ENCODE peak calls at places on chromosomes 6 and 20, in eight cellular contexts. X, H, F, G, E, U, O and Q are unnamed samples.

GRCh38 chr20:13418263-13419229 is 197.5 kb downstream of the ISM1 start:
- DNase-seq in X (no peak), H (no peak), F (no peak), G (no peak), E (no peak), U (no peak), O (no peak), Q (no peak)

GRCh38 chr6:69487688-69488087 is 309.1 kb downstream of the LMBRD1 start:
- DNase-seq in X (no peak), H (no peak), F (no peak), G (no peak), E (no peak), U (no peak), O (no peak), Q (no peak)

GRCh38 chr6:12148317-12148801 is 136.2 kb downstream of the HIVEP1 start:
- DNase-seq in X (no peak), H (no peak), F (no peak), G (no peak), E (no peak), U (no peak), O (no peak), Q (no peak)

GRCh38 chr6:70599187-70599586 is 32.5 kb downstream of the SDHAF4 start:
- DNase-seq in X (no peak), H (no peak), F (no peak), G (no peak), E (no peak), U (no peak), O (no peak), Q (no peak)

GRCh38 chr6:167552961-167553360 is 228.1 kb downstream of the TTLL2 start:
- DNase-seq in X (no peak), H (no peak), F (no peak), G (no peak), E (peak), U (no peak), O (no peak), Q (no peak)

GRCh38 chr20:23072892-23073586 is 13.1 kb downstream of the CD93 start:
- DNase-seq in X (no peak), H (no peak), F (no peak), G (no peak), E (no peak), U (no peak), O (no peak), Q (no peak)

GRCh38 chr6:167270499-167271307 is 20.4 kb upstream of the UNC93A start:
- DNase-seq in X (no peak), H (no peak), F (no peak), G (no peak), E (no peak), U (no peak), O (no peak), Q (no peak)

GRCh38 chr6:68635706-68636513 is 828 bp downstream of the ADGRB3 start:
- DNase-seq in X (peak), H (peak), F (no peak), G (peak), E (no peak), U (peak), O (peak), Q (no peak)

GRCh38 chr20:41418739-41419293 is 52.2 kb upstream of the EMILIN3 start:
- DNase-seq in X (no peak), H (no peak), F (no peak), G (no peak), E (no peak), U (no peak), O (no peak), Q (no peak)

GRCh38 chr6:20213271-20213798 is 1.1 kb upstream of the MBOAT1 start:
- DNase-seq in X (no peak), H (no peak), F (no peak), G (no peak), E (no peak), U (no peak), O (no peak), Q (no peak)

GRCh38 chr6:118665011-118665410 is 13.6 kb upstream of the CEP85L start:
- DNase-seq in X (no peak), H (no peak), F (no peak), G (no peak), E (no peak), U (no peak), O (no peak), Q (no peak)

GRCh38 chr6:29733057-29733456 is 9.8 kb downstream of the HLA-F start:
- DNase-seq in X (no peak), H (no peak), F (no peak), G (no peak), E (no peak), U (no peak), O (no peak), Q (no peak)

GRCh38 chr6:22027226-22027725 is 269.6 kb downstream of the PRL start:
- DNase-seq in X (no peak), H (no peak), F (no peak), G (no peak), E (no peak), U (no peak), O (no peak), Q (no peak)

DNA sequence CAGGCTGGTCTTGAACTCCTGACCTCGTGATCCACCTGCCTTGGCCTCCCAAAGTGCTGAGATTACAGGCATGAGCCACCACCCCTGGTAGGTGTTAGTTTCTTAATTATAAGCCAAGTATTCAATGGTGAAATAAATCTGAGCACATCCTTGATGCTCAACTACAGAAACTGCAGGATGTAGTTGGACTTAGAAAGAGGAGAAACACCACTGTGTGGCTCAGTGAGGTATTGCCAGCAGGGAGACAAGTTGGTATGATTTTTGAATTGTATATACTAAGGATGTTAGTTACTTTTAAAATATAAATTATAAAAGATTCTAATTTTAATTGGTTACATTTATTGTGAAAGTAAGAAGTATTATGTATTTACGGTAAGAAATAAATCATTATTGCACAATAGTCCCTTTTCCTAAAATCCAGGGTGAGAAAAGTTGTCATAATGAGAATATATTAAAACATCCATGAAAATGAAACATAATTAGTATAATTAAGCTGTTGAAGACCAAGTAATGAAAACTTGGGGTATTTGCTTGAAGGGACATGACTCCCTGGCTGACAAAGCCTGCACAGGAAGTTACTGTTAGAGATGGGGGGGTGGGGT is 17.6 kb downstream of the SLC18B1 start:
- DNase-seq in X (no peak), H (no peak), F (no peak), G (no peak), E (no peak), U (no peak), O (no peak), Q (no peak)
- TF ChIP-seq CTCF in X (no peak), H (no peak), F (peak), G (peak), E (no peak), U (peak), O (no peak), Q (peak)

DNA sequence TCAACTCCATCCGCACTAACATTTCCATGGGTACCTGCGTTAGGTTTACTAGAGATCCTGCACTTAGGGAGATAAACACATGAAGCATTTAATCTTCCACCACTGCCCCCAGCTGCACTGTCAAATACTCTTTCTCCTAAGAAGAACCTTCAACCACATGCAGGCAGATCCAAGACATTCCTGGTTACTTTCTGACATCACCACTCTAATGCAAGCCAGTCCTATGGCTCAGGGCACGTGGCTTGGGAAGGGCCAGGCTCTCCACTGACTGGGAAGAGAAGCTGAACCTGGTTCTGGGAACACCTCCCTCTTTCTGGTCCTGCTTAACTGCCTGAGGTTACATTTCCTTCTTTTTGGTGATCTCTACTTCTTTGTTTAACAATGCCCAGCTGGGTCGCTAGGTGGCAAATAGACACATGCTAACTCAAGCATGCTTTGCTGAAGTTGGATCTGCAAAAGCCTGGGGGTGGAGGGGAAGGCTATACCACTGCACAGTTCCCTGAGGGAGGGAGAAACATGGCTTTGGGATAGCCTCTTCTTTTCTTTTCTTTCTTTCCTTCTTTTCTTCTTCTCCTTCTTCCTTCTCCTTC is 249.8 kb downstream of the GMDS start:
- DNase-seq in X (no peak), H (no peak), F (no peak), G (no peak), E (no peak), U (no peak), O (no peak), Q (no peak)
- TF ChIP-seq CTCF in X (no peak), H (no peak), F (no peak), G (no peak), E (no peak), U (no peak), O (no peak), Q (no peak)

DNA sequence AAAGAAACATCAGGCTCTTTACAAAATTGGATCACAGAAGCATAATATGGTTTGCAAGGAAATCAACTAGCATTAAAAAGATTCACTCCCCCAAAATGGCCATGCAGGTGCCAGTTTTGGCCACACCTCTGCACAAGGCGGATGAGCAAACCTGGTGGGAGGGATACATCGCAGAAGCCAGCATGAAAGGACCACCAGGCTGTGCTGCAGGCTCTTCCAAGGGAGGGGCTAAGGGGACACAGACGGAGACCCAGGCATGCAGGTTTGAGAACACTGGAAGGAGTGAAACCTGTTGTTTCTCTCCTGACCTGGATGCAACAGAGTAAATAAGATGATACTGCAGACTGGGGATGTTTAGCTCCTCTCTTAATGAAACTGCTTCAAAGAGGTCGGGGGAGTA is 612.5 kb downstream of the PTPRT start:
- DNase-seq in X (no peak), H (no peak), F (no peak), G (no peak), E (no peak), U (no peak), O (no peak), Q (no peak)
- TF ChIP-seq CTCF in X (no peak), H (no peak), F (no peak), G (no peak), E (no peak), U (no peak), O (no peak), Q (no peak)

GRCh38 chr20:46021361-46022359 is 7.4 kb upstream of the SLC12A5 start:
- DNase-seq in X (no peak), H (no peak), F (no peak), G (no peak), E (no peak), U (peak), O (no peak), Q (peak)
- TF ChIP-seq CTCF in X (no peak), H (no peak), F (no peak), G (no peak), E (no peak), U (no peak), O (no peak), Q (no peak)

GRCh38 chr6:5999688-6000608 is 6.8 kb downstream of the NRN1 start:
- DNase-seq in X (no peak), H (no peak), F (no peak), G (no peak), E (no peak), U (no peak), O (no peak), Q (no peak)

GRCh38 chr6:5996701-5997419 is 9.9 kb downstream of the NRN1 start:
- DNase-seq in X (no peak), H (peak), F (no peak), G (no peak), E (no peak), U (peak), O (no peak), Q (no peak)

GRCh38 chr6:5998236-5998635 is 8.5 kb downstream of the NRN1 start:
- DNase-seq in X (no peak), H (no peak), F (no peak), G (no peak), E (no peak), U (no peak), O (no peak), Q (no peak)

GRCh38 chr6:5997420-5998093 is 9.2 kb downstream of the NRN1 start:
- DNase-seq in X (no peak), H (peak), F (no peak), G (no peak), E (no peak), U (no peak), O (no peak), Q (no peak)

DNA sequence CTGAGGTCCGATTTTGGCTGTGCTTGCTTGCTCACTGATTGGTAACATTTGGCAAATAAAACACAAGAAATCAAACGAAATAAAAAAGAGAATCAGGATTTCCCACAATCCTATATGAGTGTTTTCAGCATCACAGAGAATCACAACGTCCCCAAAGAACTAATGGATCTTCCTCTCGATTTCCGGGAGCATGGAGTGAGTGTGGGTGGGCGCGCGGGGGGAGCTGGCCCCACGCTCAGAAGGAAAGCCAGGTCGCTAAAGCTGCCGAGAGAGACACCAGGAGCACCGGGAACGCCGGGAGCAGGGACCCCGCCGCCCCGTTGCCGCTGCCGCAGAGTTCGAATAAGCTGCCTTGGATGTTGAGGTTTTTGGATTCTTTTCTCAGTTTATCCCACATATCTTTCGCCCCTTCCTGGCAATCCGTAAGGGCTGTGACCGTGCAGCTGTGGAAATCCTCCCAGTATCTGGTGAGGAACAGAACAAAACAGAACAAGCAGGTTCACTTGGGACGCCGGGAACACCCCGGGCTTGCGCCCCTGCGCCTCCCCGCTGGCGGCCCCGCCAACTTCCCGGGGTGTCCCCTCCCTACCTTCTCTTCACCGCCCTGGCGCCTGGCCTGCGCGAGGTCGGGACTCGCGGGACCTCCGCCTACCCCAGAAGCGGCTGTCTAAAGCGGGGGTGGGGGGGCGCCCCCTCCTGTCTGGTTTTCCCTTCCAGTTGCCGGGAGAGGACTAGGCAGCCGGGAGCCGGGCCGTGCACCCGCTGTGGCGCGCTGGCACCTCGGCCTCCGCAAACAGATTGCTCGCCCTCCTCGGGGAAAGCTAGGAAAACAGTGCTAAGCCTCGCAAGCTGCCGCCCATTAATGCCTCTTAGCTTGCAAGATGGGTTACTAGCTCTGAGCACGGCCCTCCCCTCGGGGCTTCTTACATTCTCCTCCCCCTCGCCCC is 7.7 kb downstream of the NRN1 start:
- DNase-seq in X (no peak), H (peak), F (no peak), G (peak), E (no peak), U (peak), O (no peak), Q (no peak)
- TF ChIP-seq CTCF in X (no peak), H (no peak), F (no peak), G (no peak), E (no peak), U (no peak), O (no peak), Q (no peak)

GRCh38 chr20:63032861-63033634 is 26.3 kb upstream of the BHLHE23 start:
- DNase-seq in X (no peak), H (peak), F (no peak), G (no peak), E (no peak), U (peak), O (no peak), Q (no peak)
- TF ChIP-seq CTCF in X (no peak), H (no peak), F (no peak), G (no peak), E (no peak), U (no peak), O (no peak), Q (peak)